ENCODE peak calls at places on chromosomes 13 and 19, in four cellular contexts. U is amniotic epithelial cell, B is aorta, Q is EL. O is an unnamed sample.

GRCh38 chr19:55492362-55492944 is 4.2 kb downstream of the SSC5D start:
- DNase-seq in U (no peak), B (no peak), Q (no peak), O (no peak)

GRCh38 chr13:23575632-23576031 is 5.4 kb downstream of the TNFRSF19 start:
- DNase-seq in U (no peak), B (no peak), Q (no peak), O (no peak)

GRCh38 chr13:38951525-38952313 is 38.9 kb downstream of the STOML3 start:
- DNase-seq in U (no peak), B (no peak), Q (no peak), O (no peak)

GRCh38 chr19:12983561-12984142 is 11.6 kb upstream of the NFIX start:
- DNase-seq in U (peak; percentile 57), B (peak; percentile 93), Q (peak; percentile 71), O (peak; percentile 66)

GRCh38 chr19:54439174-54439851 is 9.7 kb upstream of the LENG8 start:
- DNase-seq in U (peak; percentile 46), B (no peak), Q (no peak), O (peak; percentile 79)

GRCh38 chr13:97492684-97493371 is 58.9 kb downstream of the RAP2A start:
- DNase-seq in U (no peak), B (no peak), Q (no peak), O (no peak)

GRCh38 chr13:45961468-45961867 is 91.1 kb downstream of the ZC3H13 start:
- DNase-seq in U (no peak), B (no peak), Q (no peak), O (no peak)

GRCh38 chr19:10928563-10929401 is at the start of the genes TIMM29 and YIPF2:
- DNase-seq in U (peak; percentile 96), B (peak; percentile 98), Q (peak; percentile 99), O (peak; percentile 98)

GRCh38 chr13:106570354-106570822 is 2.5 kb upstream of the ARGLU1 start:
- DNase-seq in U (peak; percentile 92), B (peak; percentile 91), Q (peak; percentile 74), O (peak; percentile 78)

GRCh38 chr19:17779281-17779930 is 15.5 kb upstream of the B3GNT3 start:
- DNase-seq in U (peak; percentile 84), B (no peak), Q (peak; percentile 77), O (peak; percentile 74)

GRCh38 chr19:33387351-33388230 is 14.1 kb downstream of the CEBPG start:
- DNase-seq in U (no peak), B (peak; percentile 70), Q (no peak), O (no peak)

GRCh38 chr13:47459512-47459911 is 541.6 kb downstream of the SUCLA2 start:
- DNase-seq in U (peak; percentile 25), B (no peak), Q (peak; percentile 12), O (peak; percentile 47)

GRCh38 chr19:48190288-48191284 is 20.1 kb downstream of the ZSWIM9 start:
- DNase-seq in U (peak; percentile 92), B (peak; percentile 51), Q (peak; percentile 17), O (peak; percentile 34)

GRCh38 chr19:7926021-7926726 is at the start of gene CTXN1:
- DNase-seq in U (peak; percentile 58), B (peak; percentile 93), Q (peak; percentile 58), O (peak; percentile 42)

GRCh38 chr19:48836089-48837017 is at the start of gene HSD17B14:
- DNase-seq in U (peak; percentile 71), B (no peak), Q (peak; percentile 35), O (peak; percentile 60)

GRCh38 chr19:40398417-40399056 is 8.6 kb upstream of the HIPK4 start:
- DNase-seq in U (peak; percentile 36), B (no peak), Q (no peak), O (no peak)

GRCh38 chr19:10602330-10603083 is 15.4 kb upstream of the AP1M2 start:
- DNase-seq in U (no peak), B (peak; percentile 94), Q (peak; percentile 80), O (peak; percentile 64)

GRCh38 chr19:17560205-17560595 is 4.8 kb downstream of the COLGALT1 start:
- DNase-seq in U (peak; percentile 99), B (no peak), Q (peak; percentile 96), O (peak; percentile 55)

GRCh38 chr19:38845374-38846024 is 4.3 kb downstream of the HNRNPL start:
- DNase-seq in U (no peak), B (no peak), Q (no peak), O (no peak)

GRCh38 chr13:19852766-19853165 is 10.7 kb downstream of the ZMYM5 start:
- DNase-seq in U (no peak), B (no peak), Q (peak; percentile 27), O (no peak)

GRCh38 chr13:101757446-101758039 is 305.1 kb downstream of the ITGBL1 start:
- DNase-seq in U (peak; percentile 71), B (no peak), Q (peak; percentile 48), O (peak; percentile 59)

GRCh38 chr13:94020833-94021232 is 458.6 kb downstream of the DCT start:
- DNase-seq in U (peak; percentile 17), B (no peak), Q (peak; percentile 35), O (no peak)

GRCh38 chr13:71524245-71525002 is 342.6 kb downstream of the DACH1 start:
- DNase-seq in U (no peak), B (no peak), Q (no peak), O (no peak)

GRCh38 chr19:52669586-52669985 is 31.4 kb upstream of the ZNF83 start:
- DNase-seq in U (no peak), B (no peak), Q (no peak), O (no peak)

GRCh38 chr13:93151277-93151676 is 75.3 kb upstream of the GPC6 start:
- DNase-seq in U (peak; percentile 95), B (no peak), Q (peak; percentile 46), O (peak; percentile 79)

GRCh38 chr19:29545866-29546582 is 20.2 kb downstream of the VSTM2B start:
- DNase-seq in U (no peak), B (peak; percentile 36), Q (no peak), O (no peak)

GRCh38 chr13:48493076-48493765 is 39.7 kb downstream of the RCBTB2 start:
- DNase-seq in U (peak; percentile 19), B (no peak), Q (no peak), O (no peak)

GRCh38 chr13:113810640-113811039 is 51.6 kb downstream of the TMEM255B start:
- DNase-seq in U (no peak), B (no peak), Q (no peak), O (no peak)

GRCh38 chr19:789473-790052 is 7.7 kb upstream of the PTBP1 start:
- DNase-seq in U (peak; percentile 51), B (no peak), Q (no peak), O (no peak)

GRCh38 chr13:60583196-60583908 is 186.3 kb downstream of the TDRD3 start:
- DNase-seq in U (peak; percentile 62), B (no peak), Q (peak; percentile 14), O (peak; percentile 13)

GRCh38 chr19:2254052-2254872 is 2.0 kb downstream of the JSRP1 start:
- DNase-seq in U (no peak), B (no peak), Q (no peak), O (peak; percentile 45)

GRCh38 chr19:21328402-21328801 is 808 bp downstream of the ZNF708 start:
- DNase-seq in U (peak; percentile 1), B (no peak), Q (peak; percentile 15), O (no peak)

O was measured in SK-MEL-5.